ENCODE peak calls at places on chromosomes 7 and 10, in four cellular contexts. Y, U, Q and I are unnamed samples.

GRCh38 chr7:106063039-106063438 is 49.1 kb downstream of the SYPL1 start:
- DNase-seq in Y (no peak), U (no peak), Q (no peak), I (peak)

GRCh38 chr10:33330543-33331019 is 3.9 kb downstream of the NRP1 start:
- DNase-seq in Y (peak), U (peak), Q (peak), I (peak)

GRCh38 chr7:1569016-1569415 is 816 bp downstream of the PSMG3 start:
- DNase-seq in Y (peak), U (no peak), Q (no peak), I (no peak)

GRCh38 chr7:157795631-157796030 is 458.8 kb downstream of the DNAJB6 start:
- DNase-seq in Y (no peak), U (no peak), Q (no peak), I (no peak)

GRCh38 chr7:768881-769504 is 41.9 kb upstream of the PRKAR1B start:
- DNase-seq in Y (no peak), U (no peak), Q (no peak), I (no peak)

GRCh38 chr7:135802697-135803096 is 54.1 kb upstream of the FAM180A start:
- DNase-seq in Y (no peak), U (peak), Q (no peak), I (no peak)

GRCh38 chr7:94069154-94069739 is 65.1 kb upstream of the BET1 start:
- DNase-seq in Y (peak), U (no peak), Q (no peak), I (no peak)

GRCh38 chr7:1512781-1513656 is 8.8 kb upstream of the INTS1 start:
- DNase-seq in Y (peak), U (no peak), Q (peak), I (no peak)

GRCh38 chr7:6307762-6308161 is 35.3 kb upstream of the CYTH3 start:
- DNase-seq in Y (no peak), U (no peak), Q (no peak), I (peak)

GRCh38 chr10:110392121-110392859 is 87.6 kb upstream of the SMNDC1 start:
- DNase-seq in Y (no peak), U (no peak), Q (no peak), I (no peak)

GRCh38 chr10:124518366-124518765 is 56.7 kb downstream of the LHPP start:
- DNase-seq in Y (no peak), U (no peak), Q (no peak), I (peak)

GRCh38 chr7:22858640-22859561 is 36.3 kb upstream of the TOMM7 start:
- DNase-seq in Y (peak), U (peak), Q (no peak), I (peak)

GRCh38 chr10:117477961-117478670 is 64.4 kb upstream of the EMX2 start:
- DNase-seq in Y (peak), U (peak), Q (no peak), I (peak)

GRCh38 chr7:30172451-30172850 is 37.7 kb downstream of the MTURN start:
- DNase-seq in Y (peak), U (no peak), Q (no peak), I (no peak)

GRCh38 chr7:38224392-38224791 is 46.3 kb downstream of the STARD3NL start:
- DNase-seq in Y (no peak), U (no peak), Q (no peak), I (no peak)

GRCh38 chr7:72268090-72268489 is 144.0 kb downstream of the CALN1 start:
- DNase-seq in Y (no peak), U (no peak), Q (no peak), I (no peak)

GRCh38 chr7:7917593-7917992 is 51.0 kb upstream of the GLCCI1 start:
- DNase-seq in Y (no peak), U (no peak), Q (no peak), I (no peak)

GRCh38 chr10:31317652-31318381 is 1.2 kb upstream of the ZEB1 start:
- DNase-seq in Y (no peak), U (no peak), Q (peak), I (peak)

GRCh38 chr7:157881062-157881771 is 544.4 kb downstream of the DNAJB6 start:
- DNase-seq in Y (no peak), U (no peak), Q (no peak), I (no peak)

GRCh38 chr7:157981778-157982177 is 605.8 kb downstream of the PTPRN2 start:
- DNase-seq in Y (no peak), U (no peak), Q (no peak), I (no peak)

GRCh38 chr7:8579661-8580060 is 146.3 kb downstream of the NXPH1 start:
- DNase-seq in Y (no peak), U (no peak), Q (no peak), I (no peak)

GRCh38 chr7:56046728-56047445 is 4.4 kb downstream of the PSPH start:
- DNase-seq in Y (peak), U (peak), Q (no peak), I (no peak)

GRCh38 chr10:69389827-69390490 is 26.8 kb downstream of the TACR2 start:
- DNase-seq in Y (peak), U (peak), Q (no peak), I (peak)

GRCh38 chr10:80453715-80454525 is at the start of gene TSPAN14:
- DNase-seq in Y (peak), U (peak), Q (peak), I (peak)

GRCh38 chr7:47552631-47553030 is 29.3 kb downstream of the TNS3 start:
- DNase-seq in Y (peak), U (peak), Q (no peak), I (no peak)

GRCh38 chr7:151756076-151756731 is 120.7 kb downstream of the PRKAG2 start:
- DNase-seq in Y (peak), U (peak), Q (peak), I (no peak)

GRCh38 chr7:106071356-106071998 is 40.6 kb downstream of the SYPL1 start:
- DNase-seq in Y (peak), U (no peak), Q (no peak), I (peak)